ENCODE peak calls at places on chromosomes 4 and X, in nine cellular contexts. One of them, this sample, is unnamed.

GRCh38 chr4:147831452-147832192 is 99.7 kb downstream of the ARHGAP10 start:
- DNase-seq in naive thymus-derived CD8-positive, alpha-beta T cell: no peak
- DNase-seq in EH: peak; percentile 93
- DNase-seq in T-helper 1 cell: no peak
- DNase-seq in DND-41: no peak
- DNase-seq in RPMI8226: no peak
- DNase-seq in NCI-H460: peak; percentile 21
- DNase-seq in HTR-8/SVneo: peak; percentile 80
- DNase-seq in immature natural killer cell: no peak
- DNase-seq in this sample: no peak

GRCh38 chr4:153079824-153080486 is 124.3 kb upstream of the TRIM2 start:
- DNase-seq in naive thymus-derived CD8-positive, alpha-beta T cell: no peak
- DNase-seq in EH: no peak
- DNase-seq in T-helper 1 cell: no peak
- DNase-seq in DND-41: peak; percentile 77
- DNase-seq in RPMI8226: no peak
- DNase-seq in NCI-H460: no peak
- DNase-seq in HTR-8/SVneo: no peak
- DNase-seq in immature natural killer cell: no peak
- DNase-seq in this sample: no peak

GRCh38 chr4:119014658-119015057 is 121.0 kb upstream of the MYOZ2 start:
- DNase-seq in naive thymus-derived CD8-positive, alpha-beta T cell: no peak
- DNase-seq in EH: peak; percentile 52
- DNase-seq in T-helper 1 cell: no peak
- DNase-seq in DND-41: no peak
- DNase-seq in RPMI8226: no peak
- DNase-seq in NCI-H460: no peak
- DNase-seq in HTR-8/SVneo: no peak
- DNase-seq in immature natural killer cell: no peak
- DNase-seq in this sample: no peak

GRCh38 chr4:112234952-112235609 is 3.5 kb downstream of the AP1AR start:
- DNase-seq in naive thymus-derived CD8-positive, alpha-beta T cell: peak; percentile 34
- DNase-seq in EH: peak; percentile 90
- DNase-seq in T-helper 1 cell: peak; percentile 60
- DNase-seq in DND-41: peak; percentile 62
- DNase-seq in RPMI8226: peak; percentile 47
- DNase-seq in NCI-H460: peak; percentile 73
- DNase-seq in HTR-8/SVneo: peak; percentile 60
- DNase-seq in immature natural killer cell: peak; percentile 52
- DNase-seq in this sample: peak; percentile 19

GRCh38 chrX:926070-926469 is 286.4 kb downstream of the CRLF2 start:
- DNase-seq in naive thymus-derived CD8-positive, alpha-beta T cell: no peak
- DNase-seq in EH: no peak
- DNase-seq in T-helper 1 cell: no peak
- DNase-seq in DND-41: no peak
- DNase-seq in RPMI8226: no peak
- DNase-seq in NCI-H460: no peak
- DNase-seq in HTR-8/SVneo: no peak
- DNase-seq in immature natural killer cell: no peak
- DNase-seq in this sample: no peak

GRCh38 chrX:130704053-130705038 is 198.7 kb downstream of the ENOX2 start:
- DNase-seq in naive thymus-derived CD8-positive, alpha-beta T cell: no peak
- DNase-seq in EH: peak; percentile 68
- DNase-seq in T-helper 1 cell: no peak
- DNase-seq in DND-41: no peak
- DNase-seq in RPMI8226: no peak
- DNase-seq in NCI-H460: no peak
- DNase-seq in HTR-8/SVneo: no peak
- DNase-seq in immature natural killer cell: no peak
- DNase-seq in this sample: no peak

GRCh38 chrX:107978707-107979307 is 3.4 kb downstream of the TEX13B start:
- DNase-seq in naive thymus-derived CD8-positive, alpha-beta T cell: no peak
- DNase-seq in EH: peak; percentile 23
- DNase-seq in T-helper 1 cell: no peak
- DNase-seq in DND-41: no peak
- DNase-seq in RPMI8226: peak; percentile 28
- DNase-seq in NCI-H460: peak; percentile 30
- DNase-seq in HTR-8/SVneo: no peak
- DNase-seq in immature natural killer cell: no peak
- DNase-seq in this sample: no peak

GRCh38 chr4:152778656-152779512 is 646 bp downstream of the TIGD4 start:
- DNase-seq in naive thymus-derived CD8-positive, alpha-beta T cell: no peak
- DNase-seq in EH: peak; percentile 23
- DNase-seq in T-helper 1 cell: peak; percentile 49
- DNase-seq in DND-41: peak; percentile 10
- DNase-seq in RPMI8226: peak; percentile 20
- DNase-seq in NCI-H460: no peak
- DNase-seq in HTR-8/SVneo: peak; percentile 2
- DNase-seq in immature natural killer cell: no peak
- DNase-seq in this sample: no peak

GRCh38 chrX:72569786-72570185 is 2.9 kb downstream of the HDAC8 start:
- DNase-seq in naive thymus-derived CD8-positive, alpha-beta T cell: no peak
- DNase-seq in EH: peak; percentile 23
- DNase-seq in T-helper 1 cell: no peak
- DNase-seq in DND-41: no peak
- DNase-seq in RPMI8226: no peak
- DNase-seq in NCI-H460: no peak
- DNase-seq in HTR-8/SVneo: no peak
- DNase-seq in immature natural killer cell: no peak
- DNase-seq in this sample: no peak

GRCh38 chr4:84501197-84501492 is 2.1 kb upstream of the NKX6-1 start:
- DNase-seq in naive thymus-derived CD8-positive, alpha-beta T cell: no peak
- DNase-seq in EH: no peak
- DNase-seq in T-helper 1 cell: no peak
- DNase-seq in DND-41: no peak
- DNase-seq in RPMI8226: no peak
- DNase-seq in NCI-H460: no peak
- DNase-seq in HTR-8/SVneo: no peak
- DNase-seq in immature natural killer cell: no peak
- DNase-seq in this sample: no peak

GRCh38 chr4:26912810-26913209 is 52.2 kb downstream of the STIM2 start:
- DNase-seq in naive thymus-derived CD8-positive, alpha-beta T cell: no peak
- DNase-seq in EH: no peak
- DNase-seq in T-helper 1 cell: no peak
- DNase-seq in DND-41: no peak
- DNase-seq in RPMI8226: peak; percentile 3
- DNase-seq in NCI-H460: no peak
- DNase-seq in HTR-8/SVneo: no peak
- DNase-seq in immature natural killer cell: peak; percentile 38
- DNase-seq in this sample: no peak

GRCh38 chr4:55947254-55947882 is 1.4 kb upstream of the CEP135 start:
- DNase-seq in naive thymus-derived CD8-positive, alpha-beta T cell: no peak
- DNase-seq in EH: peak; percentile 72
- DNase-seq in T-helper 1 cell: no peak
- DNase-seq in DND-41: no peak
- DNase-seq in RPMI8226: peak; percentile 58
- DNase-seq in NCI-H460: no peak
- DNase-seq in HTR-8/SVneo: no peak
- DNase-seq in immature natural killer cell: peak; percentile 8
- DNase-seq in this sample: peak; percentile 73

GRCh38 chrX:18702362-18703195 is 4.9 kb upstream of the PPEF1 start:
- DNase-seq in naive thymus-derived CD8-positive, alpha-beta T cell: no peak
- DNase-seq in EH: peak; percentile 57
- DNase-seq in T-helper 1 cell: no peak
- DNase-seq in DND-41: no peak
- DNase-seq in RPMI8226: no peak
- DNase-seq in NCI-H460: peak; percentile 90
- DNase-seq in HTR-8/SVneo: peak; percentile 15
- DNase-seq in immature natural killer cell: no peak
- DNase-seq in this sample: no peak

GRCh38 chr4:164716901-164717300 is 37.0 kb upstream of the SMIM31 start:
- DNase-seq in naive thymus-derived CD8-positive, alpha-beta T cell: no peak
- DNase-seq in EH: no peak
- DNase-seq in T-helper 1 cell: no peak
- DNase-seq in DND-41: no peak
- DNase-seq in RPMI8226: peak; percentile 3
- DNase-seq in NCI-H460: no peak
- DNase-seq in HTR-8/SVneo: peak; percentile 3
- DNase-seq in immature natural killer cell: no peak
- DNase-seq in this sample: no peak

GRCh38 chrX:65712005-65712861 is 44.8 kb downstream of the MSN start:
- DNase-seq in naive thymus-derived CD8-positive, alpha-beta T cell: no peak
- DNase-seq in EH: no peak
- DNase-seq in T-helper 1 cell: no peak
- DNase-seq in DND-41: no peak
- DNase-seq in RPMI8226: no peak
- DNase-seq in NCI-H460: no peak
- DNase-seq in HTR-8/SVneo: no peak
- DNase-seq in immature natural killer cell: no peak
- DNase-seq in this sample: no peak

GRCh38 chr4:87555751-87556619 is 26.8 kb upstream of the SPARCL1 start:
- DNase-seq in naive thymus-derived CD8-positive, alpha-beta T cell: no peak
- DNase-seq in EH: peak; percentile 65
- DNase-seq in T-helper 1 cell: peak; percentile 69
- DNase-seq in DND-41: no peak
- DNase-seq in RPMI8226: no peak
- DNase-seq in NCI-H460: peak; percentile 23
- DNase-seq in HTR-8/SVneo: no peak
- DNase-seq in immature natural killer cell: no peak
- DNase-seq in this sample: no peak

GRCh38 chr4:40572692-40573287 is 56.9 kb downstream of the RBM47 start:
- DNase-seq in naive thymus-derived CD8-positive, alpha-beta T cell: no peak
- DNase-seq in EH: no peak
- DNase-seq in T-helper 1 cell: no peak
- DNase-seq in DND-41: no peak
- DNase-seq in RPMI8226: no peak
- DNase-seq in NCI-H460: no peak
- DNase-seq in HTR-8/SVneo: no peak
- DNase-seq in immature natural killer cell: no peak
- DNase-seq in this sample: no peak

GRCh38 chrX:131762802-131763234 is 218.9 kb downstream of the OR13H1 start:
- DNase-seq in naive thymus-derived CD8-positive, alpha-beta T cell: no peak
- DNase-seq in EH: no peak
- DNase-seq in T-helper 1 cell: peak; percentile 79
- DNase-seq in DND-41: no peak
- DNase-seq in RPMI8226: peak; percentile 94
- DNase-seq in NCI-H460: no peak
- DNase-seq in HTR-8/SVneo: no peak
- DNase-seq in immature natural killer cell: peak; percentile 80
- DNase-seq in this sample: peak; percentile 80

GRCh38 chrX:72016881-72017783 is 106.5 kb downstream of the NHSL2 start:
- DNase-seq in naive thymus-derived CD8-positive, alpha-beta T cell: no peak
- DNase-seq in EH: no peak
- DNase-seq in T-helper 1 cell: no peak
- DNase-seq in DND-41: no peak
- DNase-seq in RPMI8226: no peak
- DNase-seq in NCI-H460: no peak
- DNase-seq in HTR-8/SVneo: no peak
- DNase-seq in immature natural killer cell: no peak
- DNase-seq in this sample: no peak

GRCh38 chr4:113958766-113959540 is 20.5 kb downstream of the ARSJ start:
- DNase-seq in naive thymus-derived CD8-positive, alpha-beta T cell: no peak
- DNase-seq in EH: peak; percentile 98
- DNase-seq in T-helper 1 cell: no peak
- DNase-seq in DND-41: no peak
- DNase-seq in RPMI8226: no peak
- DNase-seq in NCI-H460: peak; percentile 71
- DNase-seq in HTR-8/SVneo: peak; percentile 34
- DNase-seq in immature natural killer cell: no peak
- DNase-seq in this sample: no peak

This sample was measured in GM12878.